ENCODE peak calls at places on chromosomes 4 and X, in seven cellular contexts. One of them, this sample, is unnamed.
A peak's percentile ranks its signal among the peaks of the same experiment; 100 is the strongest.

GRCh38 chrX:153501530-153501929 is 6.8 kb downstream of the BGN start:
- DNase-seq in HFF-Myc: no peak
- DNase-seq in GM06990: no peak
- DNase-seq in neural progenitor cell: no peak
- DNase-seq in A549: no peak
- DNase-seq in transverse colon: no peak
- DNase-seq in AG09309: no peak
- DNase-seq in this sample: no peak

GRCh38 chr4:145945431-145946155 is 7.0 kb upstream of the ZNF827 start:
- DNase-seq in HFF-Myc: no peak
- DNase-seq in GM06990: no peak
- DNase-seq in transverse colon: no peak
- DNase-seq in neural progenitor cell: no peak
- DNase-seq in AG09309: no peak
- DNase-seq in A549: no peak
- DNase-seq in this sample: no peak

GRCh38 chrX:96650023-96650422 is 34.6 kb upstream of the DIAPH2 start:
- DNase-seq in transverse colon: no peak
- DNase-seq in A549: no peak
- DNase-seq in GM06990: no peak
- DNase-seq in HFF-Myc: no peak
- DNase-seq in neural progenitor cell: no peak
- DNase-seq in AG09309: no peak
- DNase-seq in this sample: peak; percentile 0

GRCh38 chr4:182647901-182648300 is 269.3 kb downstream of the DCTD start:
- DNase-seq in AG09309: no peak
- DNase-seq in A549: no peak
- DNase-seq in GM06990: no peak
- DNase-seq in neural progenitor cell: no peak
- DNase-seq in transverse colon: no peak
- DNase-seq in HFF-Myc: no peak
- DNase-seq in this sample: no peak

GRCh38 chr4:16532240-16532990 is 306.1 kb upstream of the TAPT1 start:
- DNase-seq in A549: no peak
- DNase-seq in GM06990: no peak
- DNase-seq in AG09309: peak; percentile 92
- DNase-seq in neural progenitor cell: no peak
- DNase-seq in transverse colon: no peak
- DNase-seq in HFF-Myc: peak; percentile 45
- DNase-seq in this sample: no peak

GRCh38 chr4:128463006-128463405 is 175.4 kb upstream of the PGRMC2 start:
- DNase-seq in GM06990: no peak
- DNase-seq in HFF-Myc: no peak
- DNase-seq in A549: no peak
- DNase-seq in AG09309: no peak
- DNase-seq in transverse colon: no peak
- DNase-seq in neural progenitor cell: no peak
- DNase-seq in this sample: no peak

GRCh38 chr4:80471701-80472100 is 136.2 kb downstream of the CFAP299 start:
- DNase-seq in transverse colon: peak; percentile 62
- DNase-seq in A549: no peak
- DNase-seq in HFF-Myc: no peak
- DNase-seq in GM06990: no peak
- DNase-seq in AG09309: no peak
- DNase-seq in neural progenitor cell: peak; percentile 32
- DNase-seq in this sample: peak; percentile 3

GRCh38 chr4:40564004-40564403 is 65.7 kb downstream of the RBM47 start:
- DNase-seq in transverse colon: no peak
- DNase-seq in AG09309: no peak
- DNase-seq in HFF-Myc: no peak
- DNase-seq in neural progenitor cell: no peak
- DNase-seq in GM06990: no peak
- DNase-seq in A549: no peak
- DNase-seq in this sample: no peak

GRCh38 chr4:27005512-27006246 is 145.0 kb downstream of the STIM2 start:
- DNase-seq in neural progenitor cell: no peak
- DNase-seq in GM06990: no peak
- DNase-seq in A549: no peak
- DNase-seq in AG09309: peak; percentile 16
- DNase-seq in transverse colon: no peak
- DNase-seq in HFF-Myc: no peak
- DNase-seq in this sample: no peak

GRCh38 chrX:119482497-119483480 is 14.5 kb downstream of the SLC25A5 start:
- DNase-seq in neural progenitor cell: peak; percentile 65
- DNase-seq in AG09309: no peak
- DNase-seq in A549: peak; percentile 80
- DNase-seq in HFF-Myc: no peak
- DNase-seq in transverse colon: peak; percentile 76
- DNase-seq in GM06990: peak; percentile 66
- DNase-seq in this sample: peak; percentile 76

GRCh38 chrX:103211012-103211715 is 3.7 kb upstream of the BEX4 start:
- DNase-seq in HFF-Myc: no peak
- DNase-seq in GM06990: no peak
- DNase-seq in transverse colon: peak; percentile 38
- DNase-seq in AG09309: no peak
- DNase-seq in A549: peak; percentile 34
- DNase-seq in neural progenitor cell: peak; percentile 63
- DNase-seq in this sample: peak; percentile 36

GRCh38 chr4:27791640-27792039 is 931.0 kb downstream of the STIM2 start:
- DNase-seq in neural progenitor cell: no peak
- DNase-seq in GM06990: no peak
- DNase-seq in AG09309: peak; percentile 51
- DNase-seq in A549: no peak
- DNase-seq in HFF-Myc: no peak
- DNase-seq in transverse colon: no peak
- DNase-seq in this sample: no peak

GRCh38 chrX:30246769-30247489 is at the start of gene MAGEB1:
- DNase-seq in HFF-Myc: no peak
- DNase-seq in transverse colon: no peak
- DNase-seq in A549: no peak
- DNase-seq in AG09309: no peak
- DNase-seq in GM06990: peak; percentile 38
- DNase-seq in neural progenitor cell: peak; percentile 4
- DNase-seq in this sample: peak; percentile 46

GRCh38 chr4:108031427-108032083 is 41.9 kb downstream of the HADH start:
- DNase-seq in GM06990: no peak
- DNase-seq in HFF-Myc: no peak
- DNase-seq in AG09309: no peak
- DNase-seq in neural progenitor cell: no peak
- DNase-seq in A549: no peak
- DNase-seq in transverse colon: no peak
- DNase-seq in this sample: no peak

GRCh38 chrX:63754141-63754859 is 30.7 kb downstream of the ARHGEF9 start:
- DNase-seq in GM06990: no peak
- DNase-seq in neural progenitor cell: no peak
- DNase-seq in transverse colon: no peak
- DNase-seq in A549: no peak
- DNase-seq in HFF-Myc: no peak
- DNase-seq in AG09309: no peak
- DNase-seq in this sample: peak; percentile 44

GRCh38 chrX:142884853-142885252 is 140.9 kb upstream of the SPANXN4 start:
- DNase-seq in HFF-Myc: no peak
- DNase-seq in A549: no peak
- DNase-seq in neural progenitor cell: no peak
- DNase-seq in transverse colon: peak; percentile 8
- DNase-seq in AG09309: no peak
- DNase-seq in GM06990: no peak
- DNase-seq in this sample: no peak

GRCh38 chrX:118577041-118577440 is 81.4 kb downstream of the DOCK11 start:
- DNase-seq in transverse colon: no peak
- DNase-seq in GM06990: no peak
- DNase-seq in HFF-Myc: no peak
- DNase-seq in neural progenitor cell: no peak
- DNase-seq in AG09309: no peak
- DNase-seq in A549: no peak
- DNase-seq in this sample: no peak

GRCh38 chrX:17859609-17860178 is 1.4 kb downstream of the RAI2 start:
- DNase-seq in A549: no peak
- DNase-seq in AG09309: no peak
- DNase-seq in transverse colon: peak; percentile 15
- DNase-seq in GM06990: no peak
- DNase-seq in neural progenitor cell: peak; percentile 16
- DNase-seq in HFF-Myc: no peak
- DNase-seq in this sample: no peak

GRCh38 chrX:44514272-44514671 is 28.4 kb downstream of the FUNDC1 start:
- DNase-seq in HFF-Myc: no peak
- DNase-seq in transverse colon: no peak
- DNase-seq in AG09309: no peak
- DNase-seq in A549: no peak
- DNase-seq in GM06990: no peak
- DNase-seq in neural progenitor cell: no peak
- DNase-seq in this sample: no peak

GRCh38 chr4:65789850-65790249 is 119.6 kb upstream of the EPHA5 start:
- DNase-seq in A549: no peak
- DNase-seq in GM06990: no peak
- DNase-seq in HFF-Myc: no peak
- DNase-seq in AG09309: no peak
- DNase-seq in transverse colon: no peak
- DNase-seq in neural progenitor cell: no peak
- DNase-seq in this sample: no peak

GRCh38 chrX:119997570-119997969 is 54.0 kb upstream of the NKAP start:
- DNase-seq in HFF-Myc: no peak
- DNase-seq in transverse colon: no peak
- DNase-seq in GM06990: no peak
- DNase-seq in A549: no peak
- DNase-seq in AG09309: no peak
- DNase-seq in neural progenitor cell: no peak
- DNase-seq in this sample: no peak

GRCh38 chr4:164304861-164305260 is 449.1 kb upstream of the SMIM31 start:
- DNase-seq in transverse colon: no peak
- DNase-seq in A549: peak; percentile 1
- DNase-seq in neural progenitor cell: no peak
- DNase-seq in GM06990: no peak
- DNase-seq in AG09309: no peak
- DNase-seq in HFF-Myc: no peak
- DNase-seq in this sample: no peak

GRCh38 chrX:114508836-114509235 is 75.0 kb upstream of the HTR2C start:
- DNase-seq in transverse colon: no peak
- DNase-seq in HFF-Myc: no peak
- DNase-seq in neural progenitor cell: no peak
- DNase-seq in GM06990: no peak
- DNase-seq in AG09309: no peak
- DNase-seq in A549: no peak
- DNase-seq in this sample: no peak

GRCh38 chr4:128863314-128864075 is 54.0 kb downstream of the JADE1 start:
- DNase-seq in GM06990: peak; percentile 39
- DNase-seq in transverse colon: peak; percentile 77
- DNase-seq in AG09309: no peak
- DNase-seq in A549: peak; percentile 81
- DNase-seq in HFF-Myc: peak; percentile 56
- DNase-seq in neural progenitor cell: peak; percentile 88
- DNase-seq in this sample: peak; percentile 71

GRCh38 chrX:19846995-19847790 is 40.2 kb downstream of the SH3KBP1 start:
- DNase-seq in GM06990: no peak
- DNase-seq in AG09309: peak; percentile 65
- DNase-seq in transverse colon: no peak
- DNase-seq in A549: peak; percentile 39
- DNase-seq in HFF-Myc: peak; percentile 52
- DNase-seq in neural progenitor cell: no peak
- DNase-seq in this sample: peak; percentile 76

GRCh38 chrX:132636080-132636479 is 147.2 kb upstream of the MBNL3 start:
- DNase-seq in HFF-Myc: no peak
- DNase-seq in transverse colon: no peak
- DNase-seq in GM06990: no peak
- DNase-seq in neural progenitor cell: no peak
- DNase-seq in AG09309: no peak
- DNase-seq in A549: no peak
- DNase-seq in this sample: no peak
- TF ChIP-seq CTCF in HFF-Myc: no peak
- TF ChIP-seq CTCF in transverse colon: no peak
- TF ChIP-seq CTCF in GM06990: no peak
- TF ChIP-seq CTCF in neural progenitor cell: no peak
- TF ChIP-seq CTCF in AG09309: peak; percentile 16
- TF ChIP-seq CTCF in A549: peak; percentile 41
- TF ChIP-seq CTCF in this sample: no peak

GRCh38 chrX:2696698-2697215 is 5.7 kb downstream of the CD99 start:
- DNase-seq in GM06990: peak; percentile 77
- DNase-seq in neural progenitor cell: no peak
- DNase-seq in A549: peak; percentile 35
- DNase-seq in HFF-Myc: peak; percentile 79
- DNase-seq in AG09309: no peak
- DNase-seq in transverse colon: no peak
- DNase-seq in this sample: peak; percentile 82
- H3K4me3 ChIP-seq in GM06990: peak overlapping the region; percentile 33
- H3K4me3 ChIP-seq in neural progenitor cell: no peak overlapping the region
- H3K4me3 ChIP-seq in A549: no peak overlapping the region
- H3K4me3 ChIP-seq in HFF-Myc: no peak overlapping the region
- H3K4me3 ChIP-seq in AG09309: no peak overlapping the region
- H3K4me3 ChIP-seq in transverse colon: no peak overlapping the region
- H3K4me3 ChIP-seq in this sample: no peak overlapping the region

DNA sequence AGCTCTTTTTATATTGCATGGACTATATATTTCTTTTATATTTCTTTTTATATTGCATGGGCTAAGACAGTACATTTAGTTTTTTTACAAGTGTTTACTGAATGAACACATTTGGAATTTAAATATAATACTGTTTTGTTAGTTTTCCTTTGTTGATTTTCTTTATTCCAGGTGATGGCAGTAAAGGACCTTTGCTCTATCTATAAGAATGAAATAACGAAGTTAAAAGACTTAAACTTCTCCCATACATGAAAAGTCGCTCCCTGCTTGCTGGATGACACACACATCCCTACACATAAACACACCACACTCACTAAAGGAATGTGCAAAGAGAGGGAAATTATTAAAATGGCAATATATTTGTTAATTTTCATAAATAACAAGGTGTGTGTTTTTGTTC is 102.5 kb upstream of the ANXA10 start:
- DNase-seq in GM06990: no peak
- DNase-seq in transverse colon: no peak
- DNase-seq in A549: peak; percentile 1
- DNase-seq in neural progenitor cell: no peak
- DNase-seq in HFF-Myc: no peak
- DNase-seq in AG09309: no peak
- DNase-seq in this sample: no peak
- TF ChIP-seq CTCF in GM06990: no peak
- TF ChIP-seq CTCF in transverse colon: no peak
- TF ChIP-seq CTCF in A549: peak; percentile 32
- TF ChIP-seq CTCF in neural progenitor cell: no peak
- TF ChIP-seq CTCF in HFF-Myc: no peak
- TF ChIP-seq CTCF in AG09309: no peak
- TF ChIP-seq CTCF in this sample: no peak

GRCh38 chr4:4496604-4497372 is 45.1 kb downstream of the STX18 start:
- DNase-seq in AG09309: no peak
- DNase-seq in A549: no peak
- DNase-seq in GM06990: no peak
- DNase-seq in neural progenitor cell: no peak
- DNase-seq in transverse colon: no peak
- DNase-seq in HFF-Myc: no peak
- DNase-seq in this sample: no peak

GRCh38 chr4:4502694-4503311 is 39.0 kb downstream of the STX18 start:
- DNase-seq in A549: no peak
- DNase-seq in GM06990: no peak
- DNase-seq in HFF-Myc: no peak
- DNase-seq in neural progenitor cell: peak; percentile 18
- DNase-seq in AG09309: no peak
- DNase-seq in transverse colon: no peak
- DNase-seq in this sample: peak; percentile 73

GRCh38 chr4:4494882-4495281 is 47.0 kb downstream of the STX18 start:
- DNase-seq in HFF-Myc: no peak
- DNase-seq in GM06990: no peak
- DNase-seq in A549: no peak
- DNase-seq in AG09309: no peak
- DNase-seq in transverse colon: no peak
- DNase-seq in neural progenitor cell: no peak
- DNase-seq in this sample: no peak

GRCh38 chr4:4501678-4502077 is 40.2 kb downstream of the STX18 start:
- DNase-seq in GM06990: no peak
- DNase-seq in transverse colon: no peak
- DNase-seq in A549: no peak
- DNase-seq in HFF-Myc: no peak
- DNase-seq in AG09309: no peak
- DNase-seq in neural progenitor cell: no peak
- DNase-seq in this sample: no peak

GRCh38 chr4:4499438-4500123 is 42.3 kb downstream of the STX18 start:
- DNase-seq in HFF-Myc: no peak
- DNase-seq in transverse colon: no peak
- DNase-seq in A549: no peak
- DNase-seq in GM06990: no peak
- DNase-seq in neural progenitor cell: no peak
- DNase-seq in AG09309: no peak
- DNase-seq in this sample: no peak
- H3K4me3 ChIP-seq in HFF-Myc: no peak overlapping the region
- H3K4me3 ChIP-seq in transverse colon: no peak overlapping the region
- H3K4me3 ChIP-seq in A549: no peak overlapping the region
- H3K4me3 ChIP-seq in GM06990: no peak overlapping the region
- H3K4me3 ChIP-seq in neural progenitor cell: no peak overlapping the region
- H3K4me3 ChIP-seq in AG09309: no peak overlapping the region
- H3K4me3 ChIP-seq in this sample: no peak overlapping the region